ENCODE peak calls at places on chromosomes 13 and 19, in ten cellular contexts. U is AG08396; D is kidney tubule cell; Y is cardiac muscle cell; N is activated T-cell treated with anti-CD3 and anti-CD28 coated beads for 1 hour; C is right lobe of liver; T is iris pigment epithelial cell; S is Peyer's patch; E is AML-193; J is stimulated activated CD4-positive, alpha-beta T cell treated with anti-CD3 and anti-CD28 coated beads, Interleukin-1b, Interleukin-23, amount 100 ng/mL, for 4 hours. P is an unnamed sample.

GRCh38 chr13:113576597-113576996 is 8.0 kb upstream of the TFDP1 start:
- DNase-seq in U (no peak), D (no peak), Y (no peak), N (no peak), C (no peak), T (no peak), S (no peak), E (no peak), J (no peak), P (no peak)

GRCh38 chr13:113995051-113995601 is 21.2 kb upstream of the C13orf46 start:
- DNase-seq in U (no peak), D (no peak), Y (no peak), N (no peak), C (peak; percentile 13), T (no peak), S (no peak), E (no peak), J (no peak), P (no peak)

GRCh38 chr19:47099576-47100050 is 14.0 kb downstream of the ZC3H4 start:
- DNase-seq in U (no peak), D (no peak), Y (no peak), N (no peak), C (no peak), T (no peak), S (no peak), E (no peak), J (no peak), P (no peak)

GRCh38 chr13:22061371-22061805 is 390.5 kb downstream of the FGF9 start:
- DNase-seq in U (no peak), D (no peak), Y (no peak), N (peak; percentile 27), C (no peak), T (no peak), S (no peak), E (no peak), J (peak; percentile 39), P (no peak)

GRCh38 chr13:29847501-29847983 is 2.9 kb downstream of the UBL3 start:
- DNase-seq in U (peak; percentile 20), D (peak; percentile 42), Y (peak; percentile 35), N (no peak), C (no peak), T (peak; percentile 48), S (no peak), E (peak; percentile 16), J (no peak), P (peak; percentile 21)

GRCh38 chr19:12669272-12670158 is 2.9 kb downstream of the WDR83 start:
- DNase-seq in U (peak; percentile 86), D (peak; percentile 87), Y (peak; percentile 85), N (peak; percentile 68), C (peak; percentile 77), T (peak; percentile 87), S (peak; percentile 78), E (peak; percentile 78), J (peak; percentile 63), P (peak; percentile 82)

GRCh38 chr13:60258349-60258748 is 94.6 kb upstream of the DIAPH3 start:
- DNase-seq in U (no peak), D (no peak), Y (no peak), N (no peak), C (no peak), T (no peak), S (no peak), E (no peak), J (no peak), P (no peak)

GRCh38 chr13:29922896-29923295 is 72.5 kb upstream of the UBL3 start:
- DNase-seq in U (peak; percentile 30), D (peak; percentile 76), Y (no peak), N (no peak), C (no peak), T (peak; percentile 74), S (no peak), E (no peak), J (no peak), P (peak; percentile 61)

GRCh38 chr19:4015705-4016402 is 8.3 kb downstream of the PIAS4 start:
- DNase-seq in U (no peak), D (no peak), Y (no peak), N (no peak), C (no peak), T (no peak), S (no peak), E (no peak), J (no peak), P (no peak)

GRCh38 chr13:22455036-22455435 is 725.7 kb upstream of the SGCG start:
- DNase-seq in U (no peak), D (peak; percentile 46), Y (no peak), N (no peak), C (no peak), T (no peak), S (no peak), E (no peak), J (no peak), P (no peak)

GRCh38 chr19:8320564-8321066 is 560 bp downstream of the NDUFA7 start:
- DNase-seq in U (no peak), D (peak; percentile 32), Y (peak; percentile 15), N (no peak), C (no peak), T (no peak), S (no peak), E (no peak), J (no peak), P (peak; percentile 24)

GRCh38 chr19:38650180-38650775 is 2.8 kb downstream of the ACTN4 start:
- DNase-seq in U (no peak), D (no peak), Y (no peak), N (no peak), C (no peak), T (no peak), S (no peak), E (no peak), J (no peak), P (no peak)

GRCh38 chr19:18349524-18350128 is 9.2 kb downstream of the PGPEP1 start:
- DNase-seq in U (peak; percentile 78), D (peak; percentile 59), Y (peak; percentile 43), N (no peak), C (peak; percentile 64), T (peak; percentile 69), S (peak; percentile 44), E (peak; percentile 33), J (no peak), P (peak; percentile 81)

GRCh38 chr13:113813070-113813748 is 50.7 kb downstream of the GAS6 start:
- DNase-seq in U (no peak), D (no peak), Y (no peak), N (no peak), C (no peak), T (no peak), S (no peak), E (no peak), J (no peak), P (no peak)

GRCh38 chr19:13053761-13054604 is 48.7 kb downstream of the LYL1 start:
- DNase-seq in U (peak; percentile 91), D (peak; percentile 96), Y (peak; percentile 86), N (no peak), C (peak; percentile 79), T (peak; percentile 90), S (no peak), E (no peak), J (no peak), P (peak; percentile 93)

GRCh38 chr13:100102042-100102441 is 13.1 kb downstream of the PCCA start:
- DNase-seq in U (no peak), D (peak; percentile 35), Y (no peak), N (no peak), C (no peak), T (peak; percentile 33), S (no peak), E (no peak), J (no peak), P (no peak)

GRCh38 chr19:22634450-22634827 is 315 bp downstream of the ZNF492 start:
- DNase-seq in U (peak; percentile 7), D (no peak), Y (no peak), N (no peak), C (no peak), T (no peak), S (no peak), E (no peak), J (no peak), P (no peak)

GRCh38 chr13:80341771-80342271 is 895 bp upstream of the SPRY2 start:
- DNase-seq in U (no peak), D (peak; percentile 61), Y (peak; percentile 80), N (no peak), C (peak; percentile 41), T (peak; percentile 62), S (no peak), E (peak; percentile 48), J (no peak), P (no peak)

P was measured in AG08395.